ENCODE peak calls at places on chromosome 22, in four cellular contexts. H is choroid plexus epithelial cell, V is nephron progenitor cell, A is astrocyte of the spinal cord. Z is an unnamed sample.
A peak's percentile ranks its signal among the peaks of the same experiment; 100 is the strongest.

GRCh38 chr22:49062155-49063039 is 765.3 kb downstream of the BRD1 start:
- DNase-seq in H (no peak), A (no peak), V (no peak), Z (no peak)

GRCh38 chr22:48945621-48946458 is 881.8 kb downstream of the BRD1 start:
- DNase-seq in V (no peak), A (no peak), H (no peak), Z (no peak)

GRCh38 chr22:20957691-20958440 is 9.2 kb upstream of the AIFM3 start:
- DNase-seq in V (peak; percentile 55), A (no peak), H (no peak), Z (no peak)

GRCh38 chr22:28953976-28954880 is 70.9 kb downstream of the ZNRF3 start:
- DNase-seq in A (no peak), H (no peak), V (no peak), Z (no peak)

GRCh38 chr22:44898236-44898635 is 111.6 kb downstream of the PHF21B start:
- DNase-seq in V (no peak), A (no peak), H (no peak), Z (no peak)

GRCh38 chr22:43846966-43847365 is 15.3 kb downstream of the SULT4A1 start:
- DNase-seq in V (no peak), H (no peak), A (no peak), Z (no peak)

GRCh38 chr22:44211946-44212930 is 31.5 kb downstream of the PARVG start:
- DNase-seq in H (peak; percentile 6), V (no peak), A (no peak), Z (no peak)

GRCh38 chr22:45493286-45493771 is 9.4 kb upstream of the FBLN1 start:
- DNase-seq in H (peak; percentile 41), A (peak; percentile 63), V (no peak), Z (no peak)

GRCh38 chr22:35915477-35916013 is 113.1 kb downstream of the RBFOX2 start:
- DNase-seq in V (no peak), A (peak; percentile 39), H (peak; percentile 21), Z (no peak)

GRCh38 chr22:38760477-38761201 is 4.8 kb upstream of the SUN2 start:
- DNase-seq in H (peak; percentile 58), A (no peak), V (no peak), Z (no peak)

GRCh38 chr22:40499187-40499753 is 128.9 kb downstream of the SGSM3 start:
- DNase-seq in V (no peak), A (peak; percentile 98), H (peak; percentile 98), Z (no peak)

GRCh38 chr22:48960981-48961655 is 866.6 kb downstream of the BRD1 start:
- DNase-seq in A (no peak), V (no peak), H (no peak), Z (no peak)

GRCh38 chr22:26949193-26949592 is 291.8 kb downstream of the MIAT start:
- DNase-seq in A (no peak), H (peak; percentile 8), V (peak; percentile 66), Z (peak; percentile 11)

GRCh38 chr22:45999379-45999971 is 22.5 kb upstream of the WNT7B start:
- DNase-seq in A (no peak), H (no peak), V (no peak), Z (no peak)

GRCh38 chr22:26579331-26579886 is 10.5 kb downstream of the TPST2 start:
- DNase-seq in H (no peak), V (no peak), A (no peak), Z (no peak)

GRCh38 chr22:33908201-33909074 is 11.8 kb downstream of the LARGE1 start:
- DNase-seq in A (no peak), V (no peak), H (no peak), Z (no peak)

GRCh38 chr22:38132794-38133193 is 22.3 kb upstream of the BAIAP2L2 start:
- DNase-seq in H (no peak), V (no peak), A (no peak), Z (no peak)

GRCh38 chr22:45576730-45577464 is 74.2 kb downstream of the FBLN1 start:
- DNase-seq in A (no peak), H (no peak), V (no peak), Z (no peak)

DNA sequence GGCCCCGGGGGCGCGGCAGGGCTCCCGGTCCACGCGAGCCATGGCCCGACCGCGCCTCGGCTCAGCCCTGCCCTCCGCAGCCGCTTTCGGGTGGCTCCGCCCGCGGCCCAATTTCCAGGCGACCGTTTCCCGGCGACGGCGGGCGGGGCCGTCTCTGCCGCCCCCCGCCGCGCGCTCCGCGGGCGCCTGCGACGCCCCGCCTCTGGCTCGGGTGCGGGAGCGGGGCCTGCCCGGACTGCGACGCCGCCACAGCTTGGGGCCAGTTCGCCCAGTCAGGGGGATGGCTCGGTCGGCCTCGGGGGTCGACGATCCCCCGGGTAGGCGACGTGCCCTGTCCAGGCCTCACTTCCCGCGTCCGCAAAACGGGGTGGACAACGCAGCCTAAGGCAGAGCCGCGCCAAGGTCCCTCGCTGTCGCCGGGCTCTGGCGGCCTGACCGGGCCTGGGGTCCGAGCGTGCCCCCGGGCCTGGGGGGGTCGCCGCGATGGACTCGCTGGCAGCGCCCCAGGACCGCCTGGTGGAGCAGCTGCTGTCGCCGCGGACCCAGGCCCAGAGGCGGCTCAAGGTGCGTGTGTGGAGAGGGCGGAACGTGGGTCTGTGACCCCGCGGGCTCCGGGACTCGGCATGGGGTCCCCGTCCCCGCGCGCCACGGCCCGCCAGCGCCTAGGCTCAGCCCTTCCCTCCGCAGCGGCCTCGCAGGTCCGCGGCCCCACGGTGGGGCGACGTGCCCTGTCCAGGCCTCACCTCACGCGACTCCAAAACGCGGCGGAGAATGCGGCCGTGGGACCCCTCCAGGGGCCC is 4.2 kb downstream of the SEPTIN5 start:
- DNase-seq in V (peak; percentile 27), A (no peak), H (no peak), Z (no peak)
- TF ChIP-seq CTCF in V (no peak), A (no peak), H (no peak), Z (peak; percentile 23)

DNA sequence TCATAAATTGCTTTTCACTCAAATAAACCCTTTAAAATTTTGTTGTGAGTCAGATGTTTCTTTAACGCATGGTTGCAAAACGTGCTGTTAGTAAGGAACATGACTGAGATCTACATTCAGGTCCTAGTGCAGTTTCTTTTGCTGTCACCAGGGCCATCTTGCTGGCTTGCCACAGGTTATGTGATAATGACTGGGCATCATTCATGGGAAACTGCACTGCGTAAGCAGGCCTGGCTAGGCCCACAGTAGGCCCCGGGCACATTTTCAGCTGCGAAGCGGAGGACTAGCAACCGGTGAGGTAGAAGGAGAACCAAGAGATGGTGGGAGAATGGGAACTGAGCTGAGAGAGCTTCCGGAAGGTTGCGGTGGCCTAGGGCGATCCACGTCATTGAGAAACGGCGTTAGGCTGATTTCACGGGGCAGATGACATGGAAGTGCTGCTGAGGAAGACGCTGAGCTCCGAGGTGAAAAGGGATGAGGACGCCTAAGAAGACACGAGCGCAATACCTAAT is 3.2 kb upstream of the KLHDC7B start:
- DNase-seq in V (no peak), H (peak; percentile 42), A (no peak), Z (no peak)
- TF ChIP-seq CTCF in V (no peak), H (peak; percentile 6), A (no peak), Z (no peak)

DNA sequence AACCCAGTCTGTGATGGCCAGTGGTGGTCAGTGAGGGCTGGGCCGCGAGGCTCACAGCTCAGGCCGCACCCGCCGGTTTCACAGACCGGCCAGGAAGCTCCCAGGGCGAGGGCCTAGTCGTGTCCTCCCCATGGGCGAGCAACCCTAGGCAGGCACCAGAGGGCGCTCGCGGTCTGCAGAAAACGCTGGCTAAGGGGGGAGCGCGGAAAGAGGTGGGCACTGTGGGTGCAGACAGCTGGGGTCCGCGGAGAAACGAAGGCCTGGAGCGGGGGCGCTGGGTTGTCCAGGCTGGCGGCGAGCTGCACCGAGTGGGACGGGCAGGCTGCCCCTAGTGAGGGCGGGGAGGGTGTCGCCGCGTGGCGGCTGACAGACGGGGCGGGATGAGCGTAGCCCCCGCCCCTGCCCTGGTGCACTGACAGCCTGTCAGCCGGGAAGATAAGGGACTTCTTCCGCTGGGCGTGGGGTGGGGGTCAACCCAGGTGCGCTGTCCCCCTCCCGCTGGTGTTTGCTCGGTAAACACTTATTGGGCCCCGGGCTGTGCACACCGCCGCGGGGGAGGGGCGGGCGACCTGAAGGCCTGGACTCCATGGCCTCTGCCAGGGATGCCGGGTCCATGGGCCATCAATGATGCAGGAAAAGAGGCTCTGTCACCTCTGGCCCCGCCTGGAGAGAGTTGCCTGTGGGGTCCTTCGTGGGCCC is 7.5 kb downstream of the GP1BB start:
- DNase-seq in A (peak; percentile 74), H (peak; percentile 82), V (peak; percentile 96), Z (peak; percentile 98)
- TF ChIP-seq CTCF in A (peak; percentile 93), H (peak; percentile 96), V (peak; percentile 90), Z (peak; percentile 99)

GRCh38 chr22:50329236-50329635 is 2.4 kb upstream of the DENND6B start:
- DNase-seq in H (no peak), V (no peak), A (peak; percentile 38), Z (no peak)

GRCh38 chr22:50325444-50326224 is 1.2 kb downstream of the DENND6B start:
- DNase-seq in A (no peak), V (no peak), H (no peak), Z (no peak)

GRCh38 chr22:50327711-50328019 is 853 bp upstream of the DENND6B start:
- DNase-seq in A (no peak), V (no peak), H (no peak), Z (no peak)

GRCh38 chr22:50326225-50326958 is 420 bp downstream of the DENND6B start:
- DNase-seq in A (no peak), H (no peak), V (no peak), Z (no peak)

DNA sequence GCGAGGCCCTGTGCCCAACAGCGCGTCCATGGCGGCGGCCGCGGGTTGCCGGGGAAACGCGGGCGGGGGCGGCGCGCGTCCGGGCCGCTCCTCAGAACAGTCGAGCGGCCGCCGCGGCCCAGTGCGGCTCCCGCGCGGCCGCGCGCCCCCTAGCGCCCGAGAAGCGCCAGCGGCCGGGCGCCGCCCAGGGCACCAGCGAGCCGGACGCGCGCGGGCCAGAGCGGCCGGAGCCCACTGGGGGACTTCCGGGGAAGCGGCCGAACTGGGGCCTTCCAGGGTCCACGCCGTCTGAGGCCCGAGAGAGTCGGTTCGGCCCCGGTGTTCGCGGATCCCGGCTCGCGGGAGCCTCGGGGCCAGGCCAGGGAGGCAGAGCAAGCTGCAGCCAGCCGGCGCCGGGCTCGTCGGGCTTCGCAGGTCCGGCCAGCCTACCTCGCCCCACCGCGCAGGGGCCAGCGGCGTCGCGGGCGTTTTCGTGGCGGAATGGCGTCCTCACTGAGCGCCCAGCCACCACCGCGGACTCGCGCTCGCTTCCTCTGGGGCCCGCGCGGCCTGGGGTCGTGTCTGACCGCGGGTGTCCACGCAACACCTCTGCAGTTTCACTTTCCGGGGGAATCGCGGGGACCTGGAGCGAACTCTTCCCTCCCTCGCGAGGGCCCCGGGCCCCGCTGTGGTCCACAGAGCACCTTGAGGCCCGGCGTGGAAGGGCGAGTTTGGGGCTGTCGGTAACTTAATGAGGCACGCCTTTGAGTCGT is at the start of gene DENND6B:
- DNase-seq in H (peak; percentile 72), A (peak; percentile 68), V (peak; percentile 89), Z (peak; percentile 69)
- TF ChIP-seq CTCF in H (no peak), A (peak; percentile 18), V (no peak), Z (peak; percentile 70)

GRCh38 chr22:50503475-50504145 is 3.9 kb downstream of the LMF2 start:
- DNase-seq in H (no peak), V (no peak), A (no peak), Z (no peak)
- TF ChIP-seq CTCF in H (no peak), V (no peak), A (peak; percentile 14), Z (no peak)

GRCh38 chr22:24706732-24707476 is 67.6 kb downstream of the PIWIL3 start:
- DNase-seq in A (no peak), V (no peak), H (no peak), Z (no peak)
- TF ChIP-seq CTCF in A (no peak), V (no peak), H (no peak), Z (no peak)

Z was measured in neural crest cell.